ENCODE peak calls at places on chromosomes 5 and 9, in nine cellular contexts. X is ovary, S is fibroblast of lung, A is right atrium auricular region, B is GM20000, V is neural crest cell, T is keratinocyte, I is HFF-Myc, C is body of pancreas. M is an unnamed sample.

GRCh38 chr5:178469975-178470692 is 120.1 kb downstream of the COL23A1 start:
- DNase-seq in C (no peak), V (no peak), S (no peak), X (no peak), B (no peak), T (no peak), A (no peak), I (no peak), M (no peak)

GRCh38 chr5:82348749-82349148 is 70.6 kb upstream of the RPS23 start:
- DNase-seq in I (no peak), S (peak; percentile 66), V (no peak), B (no peak), A (no peak), C (no peak), X (no peak), T (no peak), M (no peak)

GRCh38 chr5:134508521-134509195 is 16.8 kb upstream of the JADE2 start:
- DNase-seq in A (no peak), X (no peak), B (no peak), S (no peak), V (no peak), T (no peak), I (no peak), C (peak; percentile 1), M (no peak)

GRCh38 chr9:88536951-88537742 is 2.2 kb downstream of the NXNL2 start:
- DNase-seq in X (peak; percentile 66), S (no peak), T (no peak), B (no peak), C (no peak), V (no peak), A (no peak), I (no peak), M (no peak)

GRCh38 chr5:111948517-111948916 is 191.5 kb upstream of the NREP start:
- DNase-seq in C (no peak), A (no peak), B (no peak), I (peak; percentile 84), X (no peak), T (peak; percentile 55), V (no peak), S (peak; percentile 99), M (no peak)

GRCh38 chr5:154179846-154180710 is 10.5 kb upstream of the GALNT10 start:
- DNase-seq in S (peak; percentile 57), T (no peak), A (peak; percentile 64), I (no peak), B (peak; percentile 70), X (no peak), C (peak; percentile 50), V (peak; percentile 24), M (no peak)

GRCh38 chr5:168766038-168766700 is 187.0 kb upstream of the PANK3 start:
- DNase-seq in S (no peak), I (no peak), B (no peak), A (no peak), C (no peak), X (no peak), V (no peak), T (no peak), M (no peak)

GRCh38 chr5:152309926-152310450 is 95.1 kb downstream of the NMUR2 start:
- DNase-seq in I (no peak), A (no peak), X (no peak), C (no peak), B (no peak), T (no peak), S (no peak), V (no peak), M (no peak)

GRCh38 chr9:1979815-1980367 is 35.3 kb upstream of the SMARCA2 start:
- DNase-seq in V (no peak), X (peak; percentile 36), T (no peak), I (peak; percentile 63), C (peak; percentile 60), S (peak; percentile 93), A (no peak), B (no peak), M (no peak)

GRCh38 chr5:126971455-126972019 is 58.8 kb downstream of the MARCHF3 start:
- DNase-seq in T (no peak), C (no peak), I (no peak), A (no peak), V (no peak), B (no peak), S (no peak), X (no peak), M (no peak)

GRCh38 chr9:69785757-69786156 is 25.9 kb upstream of the PTAR1 start:
- DNase-seq in X (no peak), C (no peak), B (no peak), I (no peak), S (peak; percentile 44), A (no peak), V (no peak), T (no peak), M (no peak)

GRCh38 chr9:136567651-136568287 is 21.9 kb upstream of the NOTCH1 start:
- DNase-seq in C (peak; percentile 67), X (peak; percentile 74), S (peak; percentile 85), A (peak; percentile 91), V (no peak), I (peak; percentile 79), B (peak; percentile 59), T (no peak), M (no peak)

GRCh38 chr5:89313044-89313443 is 430.1 kb upstream of the MEF2C start:
- DNase-seq in A (no peak), S (peak; percentile 93), B (no peak), C (no peak), V (no peak), I (peak; percentile 37), T (peak; percentile 45), X (no peak), M (no peak)

GRCh38 chr5:7650755-7651154 is 200.2 kb downstream of the CFAP90 start:
- DNase-seq in C (no peak), A (no peak), X (no peak), B (no peak), T (no peak), S (peak; percentile 44), V (no peak), I (no peak), M (no peak)

GRCh38 chr5:13328316-13328715 is 616.2 kb downstream of the DNAH5 start:
- DNase-seq in T (no peak), X (no peak), I (no peak), B (no peak), S (peak; percentile 41), V (no peak), C (no peak), A (no peak), M (no peak)

GRCh38 chr5:163503106-163504090 is 2.0 kb upstream of the MAT2B start:
- DNase-seq in T (peak; percentile 38), S (peak; percentile 72), I (peak; percentile 88), V (peak; percentile 62), X (peak; percentile 48), B (peak; percentile 44), A (peak; percentile 79), C (peak; percentile 66), M (no peak)
- TF ChIP-seq CTCF in T (peak; percentile 29), S (peak; percentile 41), I (peak; percentile 43), V (no peak), X (no peak), B (peak; percentile 42), A (peak; percentile 7), C (peak; percentile 29), M (peak; percentile 52)

GRCh38 chr5:141845371-141845821 is 32.8 kb downstream of the PCDH1 start:
- DNase-seq in V (no peak), X (no peak), S (no peak), T (no peak), B (no peak), C (no peak), A (no peak), I (no peak), M (no peak)
- TF ChIP-seq CTCF in V (no peak), X (no peak), S (no peak), T (no peak), B (no peak), C (no peak), A (no peak), I (no peak), M (no peak)

DNA sequence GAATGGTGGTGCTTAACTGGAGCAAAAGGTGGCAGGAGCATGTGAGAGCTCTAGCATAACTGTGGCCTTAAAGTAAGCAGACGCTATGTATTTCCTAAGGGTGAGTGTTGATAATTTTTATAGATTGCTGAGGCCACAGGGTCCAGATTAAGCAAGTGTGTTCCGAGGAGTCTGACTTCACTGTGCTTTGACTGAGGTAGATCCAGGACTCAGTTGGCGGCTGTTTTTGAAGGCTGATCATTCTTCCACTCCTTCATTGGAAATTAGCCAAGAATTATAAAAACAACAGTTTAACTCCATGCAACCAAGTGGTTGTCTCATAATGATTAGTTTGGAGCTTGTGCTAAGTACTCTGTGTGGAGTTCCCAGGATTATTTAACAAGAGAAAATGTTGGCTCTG is 19.1 kb downstream of the IQGAP2 start:
- DNase-seq in A (no peak), V (no peak), T (no peak), I (no peak), S (peak; percentile 3), X (no peak), B (no peak), C (peak; percentile 28), M (no peak)
- TF ChIP-seq CTCF in A (no peak), V (no peak), T (no peak), I (no peak), S (no peak), X (no peak), B (no peak), C (no peak), M (no peak)

GRCh38 chr5:55920784-55921183 is 69.6 kb downstream of the IL31RA start:
- DNase-seq in V (no peak), I (no peak), B (peak; percentile 1), A (peak; percentile 13), S (no peak), T (no peak), C (no peak), X (no peak), M (no peak)
- TF ChIP-seq CTCF in V (no peak), I (peak; percentile 35), B (no peak), A (no peak), S (peak; percentile 32), T (peak; percentile 33), C (no peak), X (no peak), M (peak; percentile 52)

GRCh38 chr5:129460951-129461815 is 1.1 kb downstream of the ADAMTS19 start:
- DNase-seq in C (peak; percentile 50), A (no peak), I (no peak), V (peak; percentile 39), S (peak; percentile 36), T (no peak), B (peak; percentile 50), X (peak; percentile 50), M (no peak)
- TF ChIP-seq CTCF in C (no peak), A (no peak), I (peak; percentile 40), V (peak; percentile 64), S (no peak), T (peak; percentile 75), B (peak; percentile 6), X (no peak), M (peak; percentile 47)